ENCODE peak calls at places on chromosomes 5 and 9, in eight cellular contexts. One of them, this sample, is unnamed.

GRCh38 chr9:14396171-14396570 is 82.2 kb upstream of the NFIB start:
- DNase-seq in activated T-cell treated with anti-CD3 and anti-CD28 coated beads, Interleukin-2, amount 50 U/mL, for 1 hour: no peak
- DNase-seq in NCI-H226: no peak
- DNase-seq in HT-29: no peak
- DNase-seq in COR-L47: no peak
- DNase-seq in CD8-positive, alpha-beta T cell: no peak
- DNase-seq in NCI-H2171 treated with DMSO at 0.1 percent for 48 hours: no peak
- DNase-seq in aorta: no peak
- DNase-seq in this sample: no peak

GRCh38 chr5:89255845-89256463 is 373.0 kb upstream of the MEF2C start:
- DNase-seq in NCI-H2171 treated with DMSO at 0.1 percent for 48 hours: peak
- DNase-seq in HT-29: peak
- DNase-seq in COR-L47: no peak
- DNase-seq in activated T-cell treated with anti-CD3 and anti-CD28 coated beads, Interleukin-2, amount 50 U/mL, for 1 hour: no peak
- DNase-seq in CD8-positive, alpha-beta T cell: no peak
- DNase-seq in aorta: no peak
- DNase-seq in NCI-H226: peak
- DNase-seq in this sample: no peak

GRCh38 chr5:38382898-38383297 is 124.5 kb downstream of the EGFLAM start:
- DNase-seq in COR-L47: peak
- DNase-seq in activated T-cell treated with anti-CD3 and anti-CD28 coated beads, Interleukin-2, amount 50 U/mL, for 1 hour: peak
- DNase-seq in NCI-H226: peak
- DNase-seq in HT-29: peak
- DNase-seq in CD8-positive, alpha-beta T cell: peak
- DNase-seq in NCI-H2171 treated with DMSO at 0.1 percent for 48 hours: peak
- DNase-seq in aorta: peak
- DNase-seq in this sample: no peak

GRCh38 chr9:134689320-134690181 is 47.9 kb downstream of the COL5A1 start:
- DNase-seq in CD8-positive, alpha-beta T cell: no peak
- DNase-seq in NCI-H226: peak
- DNase-seq in HT-29: peak
- DNase-seq in COR-L47: no peak
- DNase-seq in activated T-cell treated with anti-CD3 and anti-CD28 coated beads, Interleukin-2, amount 50 U/mL, for 1 hour: peak
- DNase-seq in NCI-H2171 treated with DMSO at 0.1 percent for 48 hours: no peak
- DNase-seq in aorta: peak
- DNase-seq in this sample: no peak

GRCh38 chr5:10607666-10608442 is 44.0 kb downstream of the ANKRD33B start:
- DNase-seq in NCI-H2171 treated with DMSO at 0.1 percent for 48 hours: peak
- DNase-seq in COR-L47: no peak
- DNase-seq in aorta: no peak
- DNase-seq in CD8-positive, alpha-beta T cell: no peak
- DNase-seq in HT-29: no peak
- DNase-seq in activated T-cell treated with anti-CD3 and anti-CD28 coated beads, Interleukin-2, amount 50 U/mL, for 1 hour: no peak
- DNase-seq in NCI-H226: no peak
- DNase-seq in this sample: no peak

GRCh38 chr5:81971086-81971693 is 633 bp upstream of the ATG10 start:
- DNase-seq in activated T-cell treated with anti-CD3 and anti-CD28 coated beads, Interleukin-2, amount 50 U/mL, for 1 hour: no peak
- DNase-seq in NCI-H2171 treated with DMSO at 0.1 percent for 48 hours: peak
- DNase-seq in HT-29: peak
- DNase-seq in COR-L47: no peak
- DNase-seq in NCI-H226: no peak
- DNase-seq in CD8-positive, alpha-beta T cell: no peak
- DNase-seq in aorta: no peak
- DNase-seq in this sample: peak

GRCh38 chr9:38112010-38112409 is 43.0 kb upstream of the SHB start:
- DNase-seq in NCI-H2171 treated with DMSO at 0.1 percent for 48 hours: no peak
- DNase-seq in COR-L47: no peak
- DNase-seq in HT-29: no peak
- DNase-seq in NCI-H226: no peak
- DNase-seq in activated T-cell treated with anti-CD3 and anti-CD28 coated beads, Interleukin-2, amount 50 U/mL, for 1 hour: no peak
- DNase-seq in aorta: peak
- DNase-seq in CD8-positive, alpha-beta T cell: no peak
- DNase-seq in this sample: no peak

GRCh38 chr5:96610747-96611146 is 51.4 kb upstream of the CAST start:
- DNase-seq in HT-29: no peak
- DNase-seq in aorta: no peak
- DNase-seq in NCI-H2171 treated with DMSO at 0.1 percent for 48 hours: no peak
- DNase-seq in activated T-cell treated with anti-CD3 and anti-CD28 coated beads, Interleukin-2, amount 50 U/mL, for 1 hour: no peak
- DNase-seq in NCI-H226: no peak
- DNase-seq in COR-L47: no peak
- DNase-seq in CD8-positive, alpha-beta T cell: no peak
- DNase-seq in this sample: no peak

GRCh38 chr5:173878224-173878967 is 9.8 kb upstream of the CPEB4 start:
- DNase-seq in activated T-cell treated with anti-CD3 and anti-CD28 coated beads, Interleukin-2, amount 50 U/mL, for 1 hour: no peak
- DNase-seq in NCI-H226: no peak
- DNase-seq in NCI-H2171 treated with DMSO at 0.1 percent for 48 hours: no peak
- DNase-seq in HT-29: no peak
- DNase-seq in CD8-positive, alpha-beta T cell: no peak
- DNase-seq in aorta: no peak
- DNase-seq in COR-L47: no peak
- DNase-seq in this sample: no peak

GRCh38 chr9:133563286-133564213 is 29.0 kb downstream of the ADAMTSL2 start:
- DNase-seq in NCI-H226: no peak
- DNase-seq in NCI-H2171 treated with DMSO at 0.1 percent for 48 hours: peak
- DNase-seq in COR-L47: peak
- DNase-seq in CD8-positive, alpha-beta T cell: no peak
- DNase-seq in HT-29: peak
- DNase-seq in aorta: no peak
- DNase-seq in activated T-cell treated with anti-CD3 and anti-CD28 coated beads, Interleukin-2, amount 50 U/mL, for 1 hour: no peak
- DNase-seq in this sample: no peak

GRCh38 chr5:116778015-116778414 is 203.4 kb upstream of the SEMA6A start:
- DNase-seq in COR-L47: no peak
- DNase-seq in activated T-cell treated with anti-CD3 and anti-CD28 coated beads, Interleukin-2, amount 50 U/mL, for 1 hour: no peak
- DNase-seq in CD8-positive, alpha-beta T cell: no peak
- DNase-seq in NCI-H2171 treated with DMSO at 0.1 percent for 48 hours: no peak
- DNase-seq in NCI-H226: no peak
- DNase-seq in HT-29: no peak
- DNase-seq in aorta: no peak
- DNase-seq in this sample: no peak

GRCh38 chr5:123269851-123270250 is 153.4 kb downstream of the CEP120 start:
- DNase-seq in aorta: no peak
- DNase-seq in COR-L47: no peak
- DNase-seq in NCI-H226: no peak
- DNase-seq in activated T-cell treated with anti-CD3 and anti-CD28 coated beads, Interleukin-2, amount 50 U/mL, for 1 hour: no peak
- DNase-seq in NCI-H2171 treated with DMSO at 0.1 percent for 48 hours: no peak
- DNase-seq in CD8-positive, alpha-beta T cell: no peak
- DNase-seq in HT-29: no peak
- DNase-seq in this sample: no peak

GRCh38 chr5:27962201-27962600 is 923.8 kb upstream of the CDH9 start:
- DNase-seq in activated T-cell treated with anti-CD3 and anti-CD28 coated beads, Interleukin-2, amount 50 U/mL, for 1 hour: no peak
- DNase-seq in NCI-H226: peak
- DNase-seq in aorta: no peak
- DNase-seq in NCI-H2171 treated with DMSO at 0.1 percent for 48 hours: no peak
- DNase-seq in HT-29: no peak
- DNase-seq in CD8-positive, alpha-beta T cell: no peak
- DNase-seq in COR-L47: no peak
- DNase-seq in this sample: no peak

GRCh38 chr5:86757824-86758223 is 140.1 kb downstream of the COX7C start:
- DNase-seq in COR-L47: no peak
- DNase-seq in HT-29: no peak
- DNase-seq in CD8-positive, alpha-beta T cell: no peak
- DNase-seq in NCI-H226: peak
- DNase-seq in aorta: no peak
- DNase-seq in NCI-H2171 treated with DMSO at 0.1 percent for 48 hours: peak
- DNase-seq in activated T-cell treated with anti-CD3 and anti-CD28 coated beads, Interleukin-2, amount 50 U/mL, for 1 hour: no peak
- DNase-seq in this sample: no peak

GRCh38 chr9:21788752-21789151 is 13.7 kb upstream of the MTAP start:
- DNase-seq in NCI-H2171 treated with DMSO at 0.1 percent for 48 hours: no peak
- DNase-seq in HT-29: peak
- DNase-seq in CD8-positive, alpha-beta T cell: no peak
- DNase-seq in COR-L47: no peak
- DNase-seq in activated T-cell treated with anti-CD3 and anti-CD28 coated beads, Interleukin-2, amount 50 U/mL, for 1 hour: no peak
- DNase-seq in NCI-H226: no peak
- DNase-seq in aorta: no peak
- DNase-seq in this sample: no peak

This sample was measured in central memory CD4-positive, alpha-beta T cell.